ENCODE peak calls at places on chromosomes 6 and 20, in eight cellular contexts. J is stomach, E is left ventricle myocardium inferior, W is AG09309, U is cardiac fibroblast, C is breast epithelium, S is IMR-90, L is neural progenitor cell. T is an unnamed sample.

GRCh38 chr20:47150403-47151152 is 205.9 kb downstream of the ZMYND8 start:
- DNase-seq in J (peak; percentile 64), E (peak; percentile 46), W (no peak), U (peak; percentile 81), C (peak; percentile 63), S (peak; percentile 73), L (peak; percentile 91), T (no peak)

GRCh38 chr20:20594171-20594530 is 118.3 kb downstream of the RALGAPA2 start:
- DNase-seq in J (no peak), E (no peak), W (no peak), U (peak; percentile 72), C (no peak), S (peak; percentile 50), L (peak; percentile 57), T (no peak)

GRCh38 chr6:168376811-168377480 is 57.4 kb upstream of the DACT2 start:
- DNase-seq in J (no peak), E (no peak), W (no peak), U (no peak), C (peak; percentile 52), S (no peak), L (no peak), T (no peak)

GRCh38 chr20:49483706-49484101 is 1.2 kb upstream of the KCNB1 start:
- DNase-seq in J (no peak), E (no peak), W (no peak), U (no peak), C (no peak), S (no peak), L (peak; percentile 56), T (no peak)

GRCh38 chr6:129665555-129665954 is 44.4 kb downstream of the ARHGAP18 start:
- DNase-seq in J (no peak), E (no peak), W (no peak), U (no peak), C (no peak), S (no peak), L (no peak), T (no peak)

GRCh38 chr6:140623498-140623897 is 1249.0 kb upstream of the CITED2 start:
- DNase-seq in J (no peak), E (no peak), W (peak; percentile 93), U (peak; percentile 90), C (no peak), S (peak; percentile 93), L (no peak), T (no peak)

GRCh38 chr20:41048475-41049242 is 20.0 kb downstream of the TOP1 start:
- DNase-seq in J (no peak), E (no peak), W (no peak), U (no peak), C (no peak), S (no peak), L (peak; percentile 57), T (no peak)

GRCh38 chr6:104585646-104586045 is 274.1 kb downstream of the HACE1 start:
- DNase-seq in J (no peak), E (no peak), W (no peak), U (peak; percentile 15), C (no peak), S (no peak), L (no peak), T (no peak)

GRCh38 chr20:33803921-33804337 is 7.2 kb upstream of the CHMP4B start:
- DNase-seq in J (no peak), E (no peak), W (peak; percentile 18), U (peak; percentile 76), C (no peak), S (peak; percentile 83), L (no peak), T (peak; percentile 68)

DNA sequence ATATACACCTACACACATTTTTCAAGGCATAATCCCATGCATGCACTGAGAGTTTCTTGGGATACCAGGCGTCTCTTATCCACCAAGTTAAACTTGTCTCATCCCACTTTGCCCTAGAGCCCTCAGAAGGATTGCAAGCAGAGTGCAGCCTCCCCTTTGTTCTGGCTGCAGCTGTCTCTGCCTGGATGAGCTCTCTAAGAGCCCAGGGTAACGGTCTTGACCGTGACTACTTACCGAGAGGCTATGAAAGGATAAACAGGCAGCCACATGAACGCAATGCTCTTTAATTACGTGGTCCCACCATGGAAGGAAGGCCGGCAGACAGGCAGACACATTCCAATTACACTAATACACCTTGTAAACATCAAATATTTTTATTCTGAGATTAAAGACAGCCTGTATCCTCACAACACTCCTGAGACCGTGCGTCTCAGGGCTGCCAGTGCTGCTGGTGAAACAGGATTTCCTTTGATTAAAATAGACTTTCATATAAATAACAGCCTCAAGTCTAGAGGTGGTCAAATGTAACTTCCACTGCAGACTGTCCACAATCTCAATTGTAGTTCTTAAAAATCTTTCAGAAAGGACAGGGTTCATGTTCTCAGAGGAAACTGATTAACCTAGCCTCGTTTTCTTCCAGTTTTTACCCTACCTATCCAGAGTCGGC is 210.0 kb upstream of the PRDM1 start:
- DNase-seq in J (no peak), E (no peak), W (no peak), U (no peak), C (no peak), S (no peak), L (no peak), T (no peak)
- H3K4me3 ChIP-seq in J (no peak overlapping the region), E (no peak overlapping the region), W (no peak overlapping the region), U (no peak overlapping the region), C (no peak overlapping the region), S (no peak overlapping the region), L (no peak overlapping the region), T (no peak overlapping the region)

GRCh38 chr6:111450087-111450486 is 32.9 kb downstream of the REV3L start:
- DNase-seq in J (no peak), E (no peak), W (no peak), U (no peak), C (no peak), S (no peak), L (no peak), T (no peak)

GRCh38 chr6:111444794-111445193 is 38.2 kb downstream of the REV3L start:
- DNase-seq in J (no peak), E (no peak), W (no peak), U (no peak), C (no peak), S (no peak), L (no peak), T (no peak)

GRCh38 chr6:111445786-111446395 is 37.1 kb downstream of the REV3L start:
- DNase-seq in J (no peak), E (no peak), W (no peak), U (no peak), C (no peak), S (no peak), L (no peak), T (no peak)

GRCh38 chr6:111449129-111449528 is 33.9 kb downstream of the REV3L start:
- DNase-seq in J (no peak), E (no peak), W (no peak), U (no peak), C (no peak), S (no peak), L (no peak), T (no peak)

GRCh38 chr6:111447051-111447450 is 36.0 kb downstream of the REV3L start:
- DNase-seq in J (no peak), E (no peak), W (peak; percentile 16), U (no peak), C (no peak), S (no peak), L (no peak), T (no peak)
- TF ChIP-seq CTCF in J (no peak), E (no peak), W (no peak), U (no peak), C (no peak), S (no peak), L (no peak), T (no peak)

DNA sequence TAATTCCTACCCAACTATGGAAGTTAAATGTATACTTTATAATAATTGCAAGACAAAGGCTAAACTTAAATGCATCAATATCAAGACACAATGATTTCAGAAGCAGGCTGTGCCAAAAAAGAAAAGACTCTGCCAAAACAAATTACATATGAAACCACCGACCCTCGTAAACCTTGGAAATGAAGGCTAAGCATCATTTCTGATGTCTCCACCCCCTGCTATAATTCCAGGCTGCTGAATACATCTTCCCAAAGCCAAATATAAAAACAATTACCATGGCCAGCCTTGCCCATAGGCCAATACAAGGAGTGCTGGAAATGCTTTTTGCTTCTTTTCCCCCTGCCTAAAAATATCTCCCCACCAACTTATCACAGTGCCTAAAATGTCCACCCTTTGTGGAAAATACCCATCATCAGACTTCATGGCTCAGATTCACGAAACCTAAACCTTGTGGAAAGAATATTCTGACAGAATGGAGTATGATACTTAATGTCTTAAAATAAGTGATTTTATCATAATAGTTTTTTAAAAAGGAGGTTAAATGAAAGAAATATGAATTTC is 37.4 kb downstream of the RCAN2 start:
- DNase-seq in J (no peak), E (no peak), W (peak; percentile 76), U (peak; percentile 28), C (no peak), S (no peak), L (no peak), T (no peak)
- H3K4me3 ChIP-seq in J (no peak overlapping the region), E (no peak overlapping the region), W (no peak overlapping the region), U (no peak overlapping the region), C (no peak overlapping the region), S (no peak overlapping the region), L (no peak overlapping the region), T (no peak overlapping the region)

DNA sequence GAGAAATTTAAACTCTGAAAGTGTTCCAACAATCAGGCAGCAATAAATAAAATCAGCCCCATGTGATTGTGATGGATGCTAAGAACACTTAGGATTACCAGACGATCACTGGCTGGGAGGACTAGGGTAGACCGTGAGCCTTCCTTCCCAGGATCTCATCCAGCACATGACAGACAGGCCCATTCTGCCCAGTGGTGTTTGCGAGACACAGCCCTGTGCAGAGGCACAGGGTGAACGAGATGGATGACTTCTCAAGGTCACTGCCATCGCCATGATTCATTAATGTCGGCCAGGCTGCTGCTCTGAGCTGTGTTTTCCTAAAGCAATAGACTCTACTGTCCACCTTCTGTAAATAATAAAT is 268.4 kb downstream of the BTBD9 start:
- DNase-seq in J (no peak), E (no peak), W (no peak), U (no peak), C (no peak), S (no peak), L (no peak), T (no peak)
- TF ChIP-seq CTCF in J (no peak), E (no peak), W (no peak), U (no peak), C (no peak), S (no peak), L (no peak), T (no peak)

GRCh38 chr6:143321687-143322086 is 128.8 kb downstream of the ADAT2 start:
- DNase-seq in J (no peak), E (no peak), W (no peak), U (no peak), C (no peak), S (no peak), L (no peak), T (no peak)

GRCh38 chr6:143329323-143329722 is 121.2 kb downstream of the ADAT2 start:
- DNase-seq in J (no peak), E (no peak), W (no peak), U (peak; percentile 22), C (no peak), S (peak; percentile 41), L (no peak), T (no peak)

GRCh38 chr6:143328885-143329284 is 121.6 kb downstream of the ADAT2 start:
- DNase-seq in J (no peak), E (no peak), W (no peak), U (peak; percentile 26), C (no peak), S (peak; percentile 27), L (no peak), T (no peak)

GRCh38 chr6:143325379-143326140 is 124.9 kb downstream of the ADAT2 start:
- DNase-seq in J (no peak), E (no peak), W (no peak), U (peak; percentile 24), C (no peak), S (peak; percentile 39), L (no peak), T (no peak)

GRCh38 chr6:143323729-143324465 is 126.6 kb downstream of the ADAT2 start:
- DNase-seq in J (no peak), E (no peak), W (peak; percentile 91), U (no peak), C (no peak), S (no peak), L (no peak), T (no peak)
- H3K4me3 ChIP-seq in J (no peak overlapping the region), E (no peak overlapping the region), W (no peak overlapping the region), U (no peak overlapping the region), C (no peak overlapping the region), S (no peak overlapping the region), L (no peak overlapping the region), T (no peak overlapping the region)

T was measured in retinal pigment epithelial cell.